ENCODE peak calls at places on chromosomes 6 and 20, in seven cellular contexts. B is upper lobe of left lung, M is Panc1, Z is spleen, K is endothelial cell of umbilical vein, C is transverse colon, E is breast epithelium. S is an unnamed sample. For H3K4me1, the result is how much of the 10 kb centered on the place peaks cover.

GRCh38 chr20:63700199-63701050 is 4.0 kb downstream of the TNFRSF6B start:
- DNase-seq in B (no peak), M (no peak), Z (peak), K (no peak), C (no peak), E (no peak), S (no peak)

GRCh38 chr6:89793586-89793985 is 26.0 kb downstream of the MDN1 start:
- DNase-seq in B (no peak), M (no peak), Z (no peak), K (no peak), C (no peak), E (no peak), S (no peak)

GRCh38 chr6:402901-403658 is 11.5 kb downstream of the IRF4 start:
- DNase-seq in B (no peak), M (no peak), Z (no peak), K (no peak), C (no peak), E (no peak), S (no peak)

GRCh38 chr6:151914475-151914874 is 107.0 kb downstream of the ESR1 start:
- DNase-seq in B (no peak), M (no peak), Z (no peak), K (no peak), C (no peak), E (no peak), S (no peak)

GRCh38 chr6:102223942-102224341 is 830.4 kb downstream of the GRIK2 start:
- DNase-seq in B (no peak), M (no peak), Z (no peak), K (no peak), C (no peak), E (no peak), S (no peak)

GRCh38 chr6:146545608-146546007 is 2.0 kb downstream of the RAB32 start:
- DNase-seq in B (no peak), M (no peak), Z (no peak), K (peak), C (no peak), E (no peak), S (no peak)

GRCh38 chr6:143958839-143959399 is 49.1 kb downstream of the PLAGL1 start:
- DNase-seq in B (no peak), M (no peak), Z (no peak), K (no peak), C (no peak), E (no peak), S (no peak)

GRCh38 chr6:27059621-27060425 is 187.7 kb upstream of the PRSS16 start:
- DNase-seq in B (no peak), M (no peak), Z (no peak), K (no peak), C (peak), E (no peak), S (no peak)

GRCh38 chr20:61886721-61887658 is 178.7 kb downstream of the TAF4 start:
- DNase-seq in B (no peak), M (peak), Z (peak), K (peak), C (no peak), E (no peak), S (no peak)

GRCh38 chr6:167550936-167551633 is 226.2 kb downstream of the TTLL2 start:
- DNase-seq in B (peak), M (no peak), Z (peak), K (peak), C (peak), E (no peak), S (peak)

GRCh38 chr6:168615837-168616236 is 174.9 kb downstream of the SMOC2 start:
- DNase-seq in B (peak), M (no peak), Z (no peak), K (no peak), C (no peak), E (no peak), S (peak)

GRCh38 chr6:28384143-28384533 is 15.4 kb downstream of the ZSCAN12 start:
- DNase-seq in B (no peak), M (no peak), Z (no peak), K (no peak), C (no peak), E (no peak), S (no peak)

GRCh38 chr6:10418862-10419748 is 4.2 kb upstream of the TFAP2A start:
- DNase-seq in B (no peak), M (no peak), Z (no peak), K (no peak), C (no peak), E (peak), S (no peak)

GRCh38 chr6:21886601-21887091 is 293.1 kb downstream of the SOX4 start:
- DNase-seq in B (no peak), M (no peak), Z (no peak), K (peak), C (no peak), E (no peak), S (no peak)

GRCh38 chr6:34888874-34889555 is at the start of gene ANKS1A:
- DNase-seq in B (peak), M (no peak), Z (peak), K (peak), C (peak), E (peak), S (peak)

GRCh38 chr6:105786890-105787655 is 299.1 kb upstream of the PRDM1 start:
- DNase-seq in B (no peak), M (no peak), Z (no peak), K (no peak), C (peak), E (no peak), S (no peak)

GRCh38 chr6:152146385-152146784 is 338.9 kb downstream of the ESR1 start:
- DNase-seq in B (no peak), M (no peak), Z (no peak), K (no peak), C (no peak), E (no peak), S (no peak)

GRCh38 chr6:35238843-35239289 is 20.7 kb upstream of the ZNF76 start:
- DNase-seq in B (peak), M (no peak), Z (peak), K (peak), C (no peak), E (no peak), S (no peak)

GRCh38 chr6:99334526-99335127 is 14.8 kb downstream of the FAXC start:
- DNase-seq in B (peak), M (peak), Z (no peak), K (peak), C (no peak), E (no peak), S (no peak)

GRCh38 chr20:61833807-61834610 is 231.7 kb downstream of the TAF4 start:
- DNase-seq in B (no peak), M (no peak), Z (peak), K (no peak), C (no peak), E (no peak), S (no peak)

GRCh38 chr6:46013639-46014038 is 2.0 kb downstream of the CLIC5 start:
- DNase-seq in B (no peak), M (no peak), Z (no peak), K (no peak), C (no peak), E (no peak), S (no peak)

GRCh38 chr6:87908978-87909802 is 138.5 kb upstream of the SPACA1 start:
- DNase-seq in B (no peak), M (no peak), Z (no peak), K (peak), C (no peak), E (no peak), S (no peak)

GRCh38 chr6:73565767-73566485 is 45.1 kb upstream of the EEF1A1 start:
- DNase-seq in B (no peak), M (no peak), Z (no peak), K (no peak), C (no peak), E (no peak), S (no peak)

GRCh38 chr6:47111685-47112084 is 69.6 kb upstream of the ADGRF1 start:
- DNase-seq in B (no peak), M (no peak), Z (no peak), K (peak), C (peak), E (no peak), S (no peak)

GRCh38 chr6:106525111-106525884 is 104.0 kb downstream of the RTN4IP1 start:
- DNase-seq in B (no peak), M (no peak), Z (no peak), K (peak), C (no peak), E (no peak), S (no peak)

GRCh38 chr20:29741594-29741893 is 1515.9 kb upstream of the DEFB115 start:
- DNase-seq in B (no peak), M (no peak), Z (no peak), K (no peak), C (no peak), E (no peak), S (peak)

GRCh38 chr6:125136378-125136777 is 17.2 kb upstream of the TPD52L1 start:
- DNase-seq in B (no peak), M (no peak), Z (no peak), K (no peak), C (no peak), E (no peak), S (no peak)

GRCh38 chr20:56630086-56630493 is 984 bp downstream of the TFAP2C start:
- DNase-seq in B (peak), M (no peak), Z (no peak), K (no peak), C (peak), E (peak), S (peak)

GRCh38 chr6:12208190-12208589 is 82.0 kb upstream of the EDN1 start:
- DNase-seq in B (peak), M (no peak), Z (peak), K (peak), C (peak), E (no peak), S (peak)

GRCh38 chr6:107862383-107862782 is 38.3 kb upstream of the SCML4 start:
- DNase-seq in B (no peak), M (no peak), Z (no peak), K (no peak), C (no peak), E (no peak), S (no peak)

GRCh38 chr6:39752835-39753744 is 27.9 kb upstream of the KIF6 start:
- DNase-seq in B (no peak), M (no peak), Z (no peak), K (no peak), C (no peak), E (no peak), S (no peak)

GRCh38 chr20:15033269-15033668 is 695.9 kb upstream of the FLRT3 start:
- DNase-seq in B (no peak), M (no peak), Z (no peak), K (no peak), C (no peak), E (no peak), S (no peak)
- TF ChIP-seq POLR2AphosphoS5 in B (no peak), M (no peak), Z (no peak), K (no peak), C (no peak), E (no peak), S (no peak)

GRCh38 chr6:36665180-36665579 is 13.3 kb upstream of the CDKN1A start:
- DNase-seq in B (no peak), M (no peak), Z (no peak), K (no peak), C (no peak), E (no peak), S (no peak)

GRCh38 chr6:36662827-36663256 is 15.7 kb upstream of the CDKN1A start:
- DNase-seq in B (no peak), M (no peak), Z (no peak), K (no peak), C (peak), E (no peak), S (peak)

GRCh38 chr6:36662380-36662779 is 16.1 kb upstream of the CDKN1A start:
- DNase-seq in B (no peak), M (no peak), Z (no peak), K (no peak), C (no peak), E (no peak), S (no peak)

GRCh38 chr6:36660771-36661471 is 17.6 kb upstream of the CDKN1A start:
- DNase-seq in B (peak), M (no peak), Z (peak), K (peak), C (peak), E (no peak), S (peak)

GRCh38 chr6:36663504-36664446 is 14.7 kb upstream of the CDKN1A start:
- DNase-seq in B (no peak), M (no peak), Z (no peak), K (no peak), C (no peak), E (no peak), S (no peak)
- H3K4me1 ChIP-seq in B (under half), M (under half), Z (half or more), K (under half), C (under half), E (under half), S (under half)

DNA sequence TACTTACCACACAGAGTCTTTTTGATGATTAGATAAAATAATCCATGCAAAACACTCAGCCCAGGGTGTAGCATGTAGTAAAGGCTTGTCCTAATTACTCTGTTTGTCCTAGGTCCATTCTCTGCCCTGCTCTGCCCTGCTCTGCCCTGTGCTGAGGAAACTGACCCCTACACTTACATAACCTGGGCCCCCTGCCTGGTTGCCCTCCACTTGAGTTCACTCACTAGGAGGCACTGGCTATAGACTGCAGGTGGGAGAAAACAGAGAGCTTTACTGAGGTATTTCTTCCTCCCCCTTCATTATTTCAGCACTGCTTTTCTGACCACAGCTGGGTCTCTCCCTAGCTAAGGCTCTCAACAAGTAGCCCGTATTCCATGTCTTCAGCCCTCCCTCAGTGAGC is 70.9 kb upstream of the TBX18 start:
- DNase-seq in B (no peak), M (no peak), Z (no peak), K (no peak), C (no peak), E (no peak), S (no peak)
- TF ChIP-seq POLR2AphosphoS5 in B (no peak), M (no peak), Z (no peak), K (no peak), C (no peak), E (no peak), S (no peak)

DNA sequence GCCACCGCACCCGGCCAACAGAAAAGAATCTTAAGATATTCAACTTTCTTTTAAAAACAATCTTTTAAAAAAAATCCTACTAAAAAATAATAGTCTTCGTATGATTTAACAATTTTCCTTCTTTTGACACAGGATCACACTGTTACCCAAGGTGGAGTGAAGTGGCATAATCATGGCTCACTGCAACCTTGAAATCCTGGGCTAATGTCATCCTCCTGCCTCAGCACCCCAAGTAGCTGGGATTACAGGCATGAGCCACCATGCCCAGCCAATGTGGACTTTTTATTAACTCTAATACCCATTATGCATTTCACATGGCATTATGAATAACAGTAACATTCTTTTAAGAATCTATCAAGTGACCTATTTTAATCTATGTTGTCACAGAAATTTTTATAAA is 20.8 kb downstream of the RBM39 start:
- DNase-seq in B (no peak), M (no peak), Z (no peak), K (no peak), C (no peak), E (no peak), S (no peak)
- H3K4me1 ChIP-seq in B (under half), M (under half), Z (half or more), K (under half), C (under half), E (under half), S (half or more)